ENCODE peak calls at places on chromosomes 13 and 19, in seven cellular contexts. A, N, C, V, Z, W and I are unnamed samples.
A peak's percentile ranks its signal among the peaks of the same experiment; 100 is the strongest.

GRCh38 chr19:38057954-38058690 is 151.1 kb downstream of the SIPA1L3 start:
- DNase-seq in A (peak; percentile 81), N (no peak), C (peak; percentile 81), V (no peak), Z (no peak), W (peak; percentile 98), I (peak; percentile 99)

GRCh38 chr13:75908137-75908536 is 272.0 kb downstream of the LMO7 start:
- DNase-seq in A (no peak), N (no peak), C (no peak), V (peak; percentile 73), Z (no peak), W (no peak), I (no peak)

GRCh38 chr13:47111499-47111898 is 214.6 kb upstream of the HTR2A start:
- DNase-seq in A (no peak), N (no peak), C (no peak), V (peak; percentile 9), Z (no peak), W (no peak), I (no peak)

GRCh38 chr13:93769607-93770006 is 543.0 kb downstream of the GPC6 start:
- DNase-seq in A (no peak), N (no peak), C (no peak), V (no peak), Z (no peak), W (no peak), I (no peak)

GRCh38 chr13:49927755-49928154 is 8.4 kb downstream of the SPRYD7 start:
- DNase-seq in A (no peak), N (no peak), C (no peak), V (no peak), Z (no peak), W (no peak), I (no peak)

GRCh38 chr13:26923824-26924605 is 163.4 kb upstream of the GPR12 start:
- DNase-seq in A (no peak), N (no peak), C (no peak), V (peak; percentile 44), Z (no peak), W (no peak), I (no peak)

GRCh38 chr19:38068851-38069250 is 155.2 kb downstream of the DPF1 start:
- DNase-seq in A (no peak), N (no peak), C (no peak), V (no peak), Z (no peak), W (no peak), I (peak; percentile 86)

GRCh38 chr19:29545866-29546582 is 20.2 kb downstream of the VSTM2B start:
- DNase-seq in A (no peak), N (no peak), C (no peak), V (no peak), Z (no peak), W (no peak), I (no peak)

GRCh38 chr13:99196466-99197256 is 4.0 kb upstream of the UBAC2 start:
- DNase-seq in A (peak; percentile 21), N (no peak), C (no peak), V (no peak), Z (no peak), W (no peak), I (no peak)

GRCh38 chr13:43963726-43964125 is 84.0 kb downstream of the LACC1 start:
- DNase-seq in A (no peak), N (no peak), C (no peak), V (peak; percentile 27), Z (no peak), W (no peak), I (no peak)

GRCh38 chr13:39311619-39312018 is 273.4 kb downstream of the NHLRC3 start:
- DNase-seq in A (no peak), N (no peak), C (no peak), V (no peak), Z (no peak), W (no peak), I (no peak)

GRCh38 chr19:48606463-48607358 is at the start of gene SPACA4:
- DNase-seq in A (no peak), N (no peak), C (no peak), V (no peak), Z (no peak), W (no peak), I (no peak)

GRCh38 chr19:44684892-44685847 is 13.8 kb upstream of the CEACAM16 start:
- DNase-seq in A (no peak), N (no peak), C (peak; percentile 69), V (no peak), Z (no peak), W (no peak), I (no peak)